ENCODE peak calls at places on chromosomes 13 and 19, in seven cellular contexts. S is CD4-positive, alpha-beta T cell; F is lower leg skin; V is AG10803; J is HFFc6; M is body of pancreas; C is AG04450. Q is an unnamed sample.

GRCh38 chr19:8426283-8426682 is 13.2 kb downstream of the MARCHF2 start:
- DNase-seq in S (no peak), C (no peak), F (no peak), J (no peak), M (no peak), V (no peak), Q (no peak)

GRCh38 chr19:33311326-33311682 is 9.0 kb upstream of the CEBPA start:
- DNase-seq in M (peak; percentile 57), S (no peak), C (no peak), V (no peak), F (no peak), J (no peak), Q (peak; percentile 76)

GRCh38 chr13:98035373-98035772 is 81.9 kb downstream of the IPO5 start:
- DNase-seq in M (no peak), J (no peak), F (no peak), V (no peak), S (no peak), C (no peak), Q (no peak)

GRCh38 chr13:63041640-63042414 is 1626.2 kb upstream of the PCDH20 start:
- DNase-seq in J (no peak), S (no peak), C (peak; percentile 26), M (no peak), F (no peak), V (no peak), Q (no peak)

GRCh38 chr13:110125157-110125556 is 181.8 kb downstream of the COL4A1 start:
- DNase-seq in J (no peak), V (no peak), C (no peak), M (no peak), S (no peak), F (no peak), Q (no peak)

GRCh38 chr13:50393641-50394040 is 378.4 kb downstream of the KCNRG start:
- DNase-seq in V (no peak), J (no peak), M (no peak), S (no peak), F (no peak), C (no peak), Q (no peak)

GRCh38 chr13:38785490-38785889 is 98.6 kb downstream of the FREM2 start:
- DNase-seq in C (no peak), S (no peak), M (no peak), F (no peak), V (no peak), J (no peak), Q (no peak)

GRCh38 chr19:5186293-5187050 is 154.1 kb downstream of the PTPRS start:
- DNase-seq in C (no peak), V (peak; percentile 98), S (no peak), F (peak; percentile 42), M (no peak), J (peak; percentile 77), Q (no peak)

GRCh38 chr13:72953391-72953960 is 105.3 kb upstream of the KLF5 start:
- DNase-seq in S (no peak), C (no peak), V (no peak), M (peak; percentile 80), J (no peak), F (no peak), Q (no peak)

GRCh38 chr13:59666504-59666903 is 497.2 kb downstream of the DIAPH3 start:
- DNase-seq in S (no peak), F (no peak), J (no peak), C (no peak), M (no peak), V (no peak), Q (no peak)

GRCh38 chr13:40130871-40131636 is 475.6 kb downstream of the COG6 start:
- DNase-seq in S (no peak), M (no peak), V (peak; percentile 9), C (no peak), F (no peak), J (no peak), Q (no peak)

GRCh38 chr13:113452942-113453901 is at the start of gene ADPRHL1:
- DNase-seq in S (no peak), V (no peak), M (no peak), F (no peak), J (no peak), C (no peak), Q (no peak)

GRCh38 chr19:40588110-40588854 is 11.6 kb downstream of the SHKBP1 start:
- DNase-seq in V (no peak), J (no peak), F (no peak), M (no peak), S (no peak), C (no peak), Q (no peak)

GRCh38 chr19:14005381-14006084 is 587 bp downstream of the RFX1 start:
- DNase-seq in S (peak; percentile 90), J (peak; percentile 75), M (peak; percentile 93), V (peak; percentile 83), C (peak; percentile 45), F (peak; percentile 85), Q (peak; percentile 87)

GRCh38 chr19:3270908-3271307 is 46.4 kb downstream of the CELF5 start:
- DNase-seq in V (peak; percentile 22), S (peak; percentile 26), M (no peak), F (no peak), C (no peak), J (peak; percentile 54), Q (peak; percentile 41)

GRCh38 chr19:55210120-55210493 is 806 bp upstream of the PTPRH start:
- DNase-seq in V (peak; percentile 92), F (no peak), J (peak; percentile 96), M (peak; percentile 81), C (peak; percentile 88), S (no peak), Q (peak; percentile 75)

GRCh38 chr19:6236310-6237291 is 43.2 kb downstream of the MLLT1 start:
- DNase-seq in F (peak; percentile 63), C (no peak), J (no peak), M (peak; percentile 95), V (no peak), S (no peak), Q (peak; percentile 87)

GRCh38 chr19:51807111-51807701 is 12.2 kb downstream of the FPR3 start:
- DNase-seq in J (peak; percentile 5), M (peak; percentile 43), S (no peak), C (no peak), V (peak; percentile 33), F (no peak), Q (no peak)

GRCh38 chr19:46559203-46559602 is 41.9 kb upstream of the CALM3 start:
- DNase-seq in C (no peak), M (no peak), J (no peak), F (no peak), S (no peak), V (no peak), Q (no peak)

GRCh38 chr13:113411216-113412023 is 41.9 kb downstream of the ADPRHL1 start:
- DNase-seq in J (peak; percentile 98), V (peak; percentile 97), F (peak; percentile 51), S (no peak), C (peak; percentile 89), M (peak; percentile 46), Q (no peak)

GRCh38 chr13:50319603-50320296 is 304.5 kb downstream of the KCNRG start:
- DNase-seq in F (no peak), J (peak; percentile 28), S (no peak), M (peak; percentile 11), C (no peak), V (peak; percentile 62), Q (no peak)

GRCh38 chr19:10315335-10316214 is at the start of gene FDX2:
- DNase-seq in J (peak; percentile 69), M (peak; percentile 92), S (peak; percentile 84), C (no peak), F (peak; percentile 80), V (peak; percentile 72), Q (peak; percentile 89)

GRCh38 chr13:80341771-80342271 is 895 bp upstream of the SPRY2 start:
- DNase-seq in C (no peak), S (no peak), J (no peak), M (peak; percentile 61), V (no peak), F (no peak), Q (peak; percentile 6)

GRCh38 chr13:43085545-43085944 is 62.2 kb downstream of the DNAJC15 start:
- DNase-seq in V (peak; percentile 55), M (no peak), C (no peak), F (no peak), J (peak; percentile 41), S (no peak), Q (no peak)

GRCh38 chr19:40284501-40285352 is at the start of gene AKT2:
- DNase-seq in F (no peak), M (peak; percentile 12), C (peak; percentile 8), S (peak; percentile 33), J (no peak), V (peak; percentile 38), Q (peak; percentile 79)

GRCh38 chr13:113853518-113854237 is 10.2 kb downstream of the GAS6 start:
- DNase-seq in F (no peak), M (no peak), S (no peak), C (no peak), J (no peak), V (no peak), Q (no peak)

DNA sequence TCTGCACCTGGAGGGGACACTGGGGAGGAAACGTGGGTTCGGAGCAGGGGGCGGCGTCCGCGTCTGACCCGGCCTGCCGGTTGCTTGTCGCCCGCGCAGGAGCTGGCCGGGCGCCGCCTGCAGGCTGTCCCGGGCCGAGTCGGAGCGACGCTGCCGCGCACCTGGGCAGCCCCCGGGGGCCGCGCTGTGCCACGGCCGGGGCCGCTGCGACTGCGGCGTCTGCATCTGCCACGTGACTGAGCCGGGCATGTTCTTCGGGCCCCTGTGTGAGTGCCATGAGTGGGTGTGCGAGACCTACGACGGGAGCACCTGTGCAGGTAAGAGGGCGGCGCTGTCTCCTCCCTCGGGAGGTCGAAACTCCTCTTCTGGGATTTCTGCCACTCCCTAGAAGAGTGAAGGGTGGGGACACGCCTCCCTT is 1.3 kb downstream of the ITGBL1 start:
- DNase-seq in F (no peak), J (no peak), C (no peak), M (peak; percentile 58), V (peak; percentile 31), S (no peak), Q (no peak)
- TF ChIP-seq CTCF in F (no peak), J (peak; percentile 76), C (no peak), M (peak; percentile 63), V (no peak), S (no peak), Q (no peak)

GRCh38 chr19:41649827-41650226 is 23.0 kb upstream of the CEACAM4 start:
- DNase-seq in F (no peak), C (no peak), J (no peak), S (no peak), V (no peak), M (no peak), Q (peak; percentile 67)

GRCh38 chr19:41641879-41642485 is 15.1 kb upstream of the CEACAM4 start:
- DNase-seq in C (peak; percentile 6), J (peak; percentile 47), S (peak; percentile 69), F (peak; percentile 60), M (peak; percentile 80), V (peak; percentile 49), Q (peak; percentile 88)

GRCh38 chr19:41646589-41647204 is 19.8 kb upstream of the CEACAM4 start:
- DNase-seq in V (peak; percentile 4), S (peak; percentile 19), M (peak; percentile 25), F (no peak), J (no peak), C (no peak), Q (no peak)
- TF ChIP-seq CTCF in V (peak; percentile 24), S (peak; percentile 48), M (peak; percentile 34), F (no peak), J (peak; percentile 87), C (peak; percentile 33), Q (peak; percentile 31)

GRCh38 chr13:76019421-76020044 is 383.4 kb downstream of the LMO7 start:
- DNase-seq in C (no peak), J (peak; percentile 22), V (no peak), F (no peak), M (no peak), S (no peak), Q (no peak)
- TF ChIP-seq CTCF in C (no peak), J (peak; percentile 65), V (no peak), F (no peak), M (no peak), S (no peak), Q (no peak)

GRCh38 chr19:48784527-48784926 is 26.3 kb downstream of the BCAT2 start:
- DNase-seq in C (no peak), J (no peak), V (peak; percentile 13), F (no peak), S (no peak), M (peak; percentile 68), Q (no peak)
- TF ChIP-seq CTCF in C (peak; percentile 20), J (peak; percentile 23), V (peak; percentile 31), F (no peak), S (no peak), M (peak; percentile 87), Q (no peak)